ENCODE peak calls at places on chromosomes 1 and 21, in nine cellular contexts. One of them, this sample, is unnamed.
A peak's percentile ranks its signal among the peaks of the same experiment; 100 is the strongest.

GRCh38 chr1:214404154-214404553 is 123.2 kb downstream of the SMYD2 start:
- DNase-seq in PC-3: no peak
- DNase-seq in foreskin melanocyte: peak; percentile 54
- DNase-seq in OCI-LY7: no peak
- DNase-seq in activated T-helper 2 cell treated with anti-CD3 and anti-CD28 coated beads, Interferon-gamma antibody, Interleukin-2, Interleukin-4, amounts not matched to agents 10 μg/mL and 5 μg/mL and 100 μg/mL, durations not matched to agents 14 hours and 24 hours and 36 hours: no peak
- DNase-seq in AG20443: no peak
- DNase-seq in GDM1: no peak
- DNase-seq in mucosa of gallbladder: no peak
- DNase-seq in fibroblast of the aortic adventitia: peak; percentile 56
- DNase-seq in this sample: no peak

GRCh38 chr1:212466913-212467650 is 34.4 kb downstream of the NENF start:
- DNase-seq in activated T-helper 2 cell treated with anti-CD3 and anti-CD28 coated beads, Interferon-gamma antibody, Interleukin-2, Interleukin-4, amounts not matched to agents 10 μg/mL and 5 μg/mL and 100 μg/mL, durations not matched to agents 14 hours and 24 hours and 36 hours: no peak
- DNase-seq in AG20443: no peak
- DNase-seq in fibroblast of the aortic adventitia: no peak
- DNase-seq in foreskin melanocyte: no peak
- DNase-seq in PC-3: peak; percentile 38
- DNase-seq in GDM1: no peak
- DNase-seq in OCI-LY7: no peak
- DNase-seq in mucosa of gallbladder: no peak
- DNase-seq in this sample: no peak

GRCh38 chr21:21188513-21189188 is 190.4 kb downstream of the NCAM2 start:
- DNase-seq in GDM1: no peak
- DNase-seq in OCI-LY7: no peak
- DNase-seq in activated T-helper 2 cell treated with anti-CD3 and anti-CD28 coated beads, Interferon-gamma antibody, Interleukin-2, Interleukin-4, amounts not matched to agents 10 μg/mL and 5 μg/mL and 100 μg/mL, durations not matched to agents 14 hours and 24 hours and 36 hours: no peak
- DNase-seq in PC-3: no peak
- DNase-seq in foreskin melanocyte: no peak
- DNase-seq in AG20443: no peak
- DNase-seq in mucosa of gallbladder: no peak
- DNase-seq in fibroblast of the aortic adventitia: peak; percentile 14
- DNase-seq in this sample: no peak

GRCh38 chr1:182616130-182617074 is 12.2 kb upstream of the RGS16 start:
- DNase-seq in PC-3: no peak
- DNase-seq in mucosa of gallbladder: peak; percentile 68
- DNase-seq in foreskin melanocyte: no peak
- DNase-seq in fibroblast of the aortic adventitia: peak; percentile 86
- DNase-seq in GDM1: peak; percentile 35
- DNase-seq in OCI-LY7: peak; percentile 86
- DNase-seq in activated T-helper 2 cell treated with anti-CD3 and anti-CD28 coated beads, Interferon-gamma antibody, Interleukin-2, Interleukin-4, amounts not matched to agents 10 μg/mL and 5 μg/mL and 100 μg/mL, durations not matched to agents 14 hours and 24 hours and 36 hours: peak; percentile 85
- DNase-seq in AG20443: peak; percentile 44
- DNase-seq in this sample: no peak

GRCh38 chr1:1069061-1069710 is 4.9 kb downstream of the RNF223 start:
- DNase-seq in mucosa of gallbladder: peak; percentile 83
- DNase-seq in OCI-LY7: peak; percentile 85
- DNase-seq in fibroblast of the aortic adventitia: peak; percentile 25
- DNase-seq in PC-3: peak; percentile 97
- DNase-seq in foreskin melanocyte: peak; percentile 14
- DNase-seq in GDM1: peak; percentile 32
- DNase-seq in activated T-helper 2 cell treated with anti-CD3 and anti-CD28 coated beads, Interferon-gamma antibody, Interleukin-2, Interleukin-4, amounts not matched to agents 10 μg/mL and 5 μg/mL and 100 μg/mL, durations not matched to agents 14 hours and 24 hours and 36 hours: peak; percentile 84
- DNase-seq in AG20443: peak; percentile 90
- DNase-seq in this sample: peak; percentile 65

GRCh38 chr1:151568626-151569088 is 28.5 kb downstream of the TUFT1 start:
- DNase-seq in fibroblast of the aortic adventitia: no peak
- DNase-seq in AG20443: no peak
- DNase-seq in PC-3: peak; percentile 92
- DNase-seq in foreskin melanocyte: no peak
- DNase-seq in activated T-helper 2 cell treated with anti-CD3 and anti-CD28 coated beads, Interferon-gamma antibody, Interleukin-2, Interleukin-4, amounts not matched to agents 10 μg/mL and 5 μg/mL and 100 μg/mL, durations not matched to agents 14 hours and 24 hours and 36 hours: no peak
- DNase-seq in OCI-LY7: no peak
- DNase-seq in mucosa of gallbladder: no peak
- DNase-seq in GDM1: no peak
- DNase-seq in this sample: no peak

GRCh38 chr1:203667616-203668015 is 41.0 kb downstream of the ATP2B4 start:
- DNase-seq in mucosa of gallbladder: no peak
- DNase-seq in OCI-LY7: no peak
- DNase-seq in GDM1: no peak
- DNase-seq in foreskin melanocyte: no peak
- DNase-seq in activated T-helper 2 cell treated with anti-CD3 and anti-CD28 coated beads, Interferon-gamma antibody, Interleukin-2, Interleukin-4, amounts not matched to agents 10 μg/mL and 5 μg/mL and 100 μg/mL, durations not matched to agents 14 hours and 24 hours and 36 hours: no peak
- DNase-seq in fibroblast of the aortic adventitia: peak; percentile 72
- DNase-seq in PC-3: no peak
- DNase-seq in AG20443: peak; percentile 60
- DNase-seq in this sample: no peak

GRCh38 chr1:165539306-165539705 is 4.5 kb upstream of the LRRC52 start:
- DNase-seq in mucosa of gallbladder: peak; percentile 39
- DNase-seq in GDM1: no peak
- DNase-seq in OCI-LY7: no peak
- DNase-seq in AG20443: no peak
- DNase-seq in PC-3: peak; percentile 84
- DNase-seq in fibroblast of the aortic adventitia: no peak
- DNase-seq in foreskin melanocyte: peak; percentile 98
- DNase-seq in activated T-helper 2 cell treated with anti-CD3 and anti-CD28 coated beads, Interferon-gamma antibody, Interleukin-2, Interleukin-4, amounts not matched to agents 10 μg/mL and 5 μg/mL and 100 μg/mL, durations not matched to agents 14 hours and 24 hours and 36 hours: no peak
- DNase-seq in this sample: peak; percentile 19

GRCh38 chr1:203524824-203525223 is 30.9 kb downstream of the OPTC start:
- DNase-seq in fibroblast of the aortic adventitia: no peak
- DNase-seq in AG20443: no peak
- DNase-seq in GDM1: no peak
- DNase-seq in OCI-LY7: no peak
- DNase-seq in foreskin melanocyte: no peak
- DNase-seq in activated T-helper 2 cell treated with anti-CD3 and anti-CD28 coated beads, Interferon-gamma antibody, Interleukin-2, Interleukin-4, amounts not matched to agents 10 μg/mL and 5 μg/mL and 100 μg/mL, durations not matched to agents 14 hours and 24 hours and 36 hours: no peak
- DNase-seq in PC-3: no peak
- DNase-seq in mucosa of gallbladder: no peak
- DNase-seq in this sample: no peak

GRCh38 chr1:25703671-25704637 is 87.4 kb downstream of the MAN1C1 start:
- DNase-seq in fibroblast of the aortic adventitia: no peak
- DNase-seq in PC-3: no peak
- DNase-seq in AG20443: no peak
- DNase-seq in activated T-helper 2 cell treated with anti-CD3 and anti-CD28 coated beads, Interferon-gamma antibody, Interleukin-2, Interleukin-4, amounts not matched to agents 10 μg/mL and 5 μg/mL and 100 μg/mL, durations not matched to agents 14 hours and 24 hours and 36 hours: no peak
- DNase-seq in mucosa of gallbladder: no peak
- DNase-seq in OCI-LY7: peak; percentile 16
- DNase-seq in foreskin melanocyte: no peak
- DNase-seq in GDM1: peak; percentile 15
- DNase-seq in this sample: no peak

GRCh38 chr1:38026592-38027200 is 14.2 kb downstream of the UTP11 start:
- DNase-seq in AG20443: peak; percentile 75
- DNase-seq in fibroblast of the aortic adventitia: no peak
- DNase-seq in PC-3: peak; percentile 68
- DNase-seq in foreskin melanocyte: no peak
- DNase-seq in GDM1: no peak
- DNase-seq in mucosa of gallbladder: peak; percentile 36
- DNase-seq in OCI-LY7: peak; percentile 27
- DNase-seq in activated T-helper 2 cell treated with anti-CD3 and anti-CD28 coated beads, Interferon-gamma antibody, Interleukin-2, Interleukin-4, amounts not matched to agents 10 μg/mL and 5 μg/mL and 100 μg/mL, durations not matched to agents 14 hours and 24 hours and 36 hours: no peak
- DNase-seq in this sample: no peak

GRCh38 chr1:89465201-89465600 is 59.4 kb upstream of the LRRC8B start:
- DNase-seq in GDM1: no peak
- DNase-seq in PC-3: peak; percentile 51
- DNase-seq in activated T-helper 2 cell treated with anti-CD3 and anti-CD28 coated beads, Interferon-gamma antibody, Interleukin-2, Interleukin-4, amounts not matched to agents 10 μg/mL and 5 μg/mL and 100 μg/mL, durations not matched to agents 14 hours and 24 hours and 36 hours: no peak
- DNase-seq in OCI-LY7: no peak
- DNase-seq in mucosa of gallbladder: no peak
- DNase-seq in AG20443: no peak
- DNase-seq in fibroblast of the aortic adventitia: no peak
- DNase-seq in foreskin melanocyte: no peak
- DNase-seq in this sample: no peak

GRCh38 chr1:185565314-185565713 is 168.9 kb upstream of the HMCN1 start:
- DNase-seq in PC-3: peak; percentile 28
- DNase-seq in activated T-helper 2 cell treated with anti-CD3 and anti-CD28 coated beads, Interferon-gamma antibody, Interleukin-2, Interleukin-4, amounts not matched to agents 10 μg/mL and 5 μg/mL and 100 μg/mL, durations not matched to agents 14 hours and 24 hours and 36 hours: no peak
- DNase-seq in fibroblast of the aortic adventitia: peak; percentile 62
- DNase-seq in AG20443: peak; percentile 43
- DNase-seq in mucosa of gallbladder: no peak
- DNase-seq in OCI-LY7: no peak
- DNase-seq in foreskin melanocyte: no peak
- DNase-seq in GDM1: no peak
- DNase-seq in this sample: no peak

GRCh38 chr1:231885209-231885854 is 258.7 kb downstream of the DISC1 start:
- DNase-seq in PC-3: peak; percentile 34
- DNase-seq in fibroblast of the aortic adventitia: peak; percentile 88
- DNase-seq in activated T-helper 2 cell treated with anti-CD3 and anti-CD28 coated beads, Interferon-gamma antibody, Interleukin-2, Interleukin-4, amounts not matched to agents 10 μg/mL and 5 μg/mL and 100 μg/mL, durations not matched to agents 14 hours and 24 hours and 36 hours: no peak
- DNase-seq in OCI-LY7: no peak
- DNase-seq in GDM1: no peak
- DNase-seq in foreskin melanocyte: no peak
- DNase-seq in mucosa of gallbladder: no peak
- DNase-seq in AG20443: no peak
- DNase-seq in this sample: no peak

GRCh38 chr1:228217551-228218344 is 9.9 kb downstream of the OBSCN start:
- DNase-seq in foreskin melanocyte: no peak
- DNase-seq in OCI-LY7: no peak
- DNase-seq in activated T-helper 2 cell treated with anti-CD3 and anti-CD28 coated beads, Interferon-gamma antibody, Interleukin-2, Interleukin-4, amounts not matched to agents 10 μg/mL and 5 μg/mL and 100 μg/mL, durations not matched to agents 14 hours and 24 hours and 36 hours: no peak
- DNase-seq in PC-3: no peak
- DNase-seq in fibroblast of the aortic adventitia: no peak
- DNase-seq in mucosa of gallbladder: no peak
- DNase-seq in AG20443: peak; percentile 53
- DNase-seq in GDM1: no peak
- DNase-seq in this sample: no peak

GRCh38 chr1:167669209-167670139 is 39.4 kb downstream of the RCSD1 start:
- DNase-seq in mucosa of gallbladder: no peak
- DNase-seq in AG20443: no peak
- DNase-seq in fibroblast of the aortic adventitia: no peak
- DNase-seq in PC-3: no peak
- DNase-seq in GDM1: no peak
- DNase-seq in OCI-LY7: peak; percentile 69
- DNase-seq in activated T-helper 2 cell treated with anti-CD3 and anti-CD28 coated beads, Interferon-gamma antibody, Interleukin-2, Interleukin-4, amounts not matched to agents 10 μg/mL and 5 μg/mL and 100 μg/mL, durations not matched to agents 14 hours and 24 hours and 36 hours: no peak
- DNase-seq in foreskin melanocyte: no peak
- DNase-seq in this sample: no peak

GRCh38 chr1:201917362-201918033 is 28.8 kb downstream of the SHISA4 start:
- DNase-seq in OCI-LY7: no peak
- DNase-seq in PC-3: no peak
- DNase-seq in GDM1: no peak
- DNase-seq in fibroblast of the aortic adventitia: peak; percentile 97
- DNase-seq in activated T-helper 2 cell treated with anti-CD3 and anti-CD28 coated beads, Interferon-gamma antibody, Interleukin-2, Interleukin-4, amounts not matched to agents 10 μg/mL and 5 μg/mL and 100 μg/mL, durations not matched to agents 14 hours and 24 hours and 36 hours: no peak
- DNase-seq in mucosa of gallbladder: peak; percentile 51
- DNase-seq in AG20443: peak; percentile 86
- DNase-seq in foreskin melanocyte: no peak
- DNase-seq in this sample: no peak

GRCh38 chr21:42063206-42063577 is 7.9 kb upstream of the UMODL1 start:
- DNase-seq in AG20443: no peak
- DNase-seq in fibroblast of the aortic adventitia: no peak
- DNase-seq in PC-3: no peak
- DNase-seq in OCI-LY7: peak; percentile 83
- DNase-seq in mucosa of gallbladder: no peak
- DNase-seq in GDM1: no peak
- DNase-seq in foreskin melanocyte: no peak
- DNase-seq in activated T-helper 2 cell treated with anti-CD3 and anti-CD28 coated beads, Interferon-gamma antibody, Interleukin-2, Interleukin-4, amounts not matched to agents 10 μg/mL and 5 μg/mL and 100 μg/mL, durations not matched to agents 14 hours and 24 hours and 36 hours: no peak
- DNase-seq in this sample: no peak

GRCh38 chr1:152461544-152461943 is 47.5 kb upstream of the CRNN start:
- DNase-seq in mucosa of gallbladder: peak; percentile 61
- DNase-seq in foreskin melanocyte: peak; percentile 53
- DNase-seq in GDM1: peak; percentile 30
- DNase-seq in AG20443: peak; percentile 61
- DNase-seq in fibroblast of the aortic adventitia: peak; percentile 77
- DNase-seq in OCI-LY7: peak; percentile 65
- DNase-seq in activated T-helper 2 cell treated with anti-CD3 and anti-CD28 coated beads, Interferon-gamma antibody, Interleukin-2, Interleukin-4, amounts not matched to agents 10 μg/mL and 5 μg/mL and 100 μg/mL, durations not matched to agents 14 hours and 24 hours and 36 hours: peak; percentile 30
- DNase-seq in PC-3: peak; percentile 78
- DNase-seq in this sample: peak; percentile 52

GRCh38 chr1:181099152-181100014 is 10.9 kb downstream of the IER5 start:
- DNase-seq in OCI-LY7: no peak
- DNase-seq in fibroblast of the aortic adventitia: peak; percentile 42
- DNase-seq in AG20443: no peak
- DNase-seq in mucosa of gallbladder: no peak
- DNase-seq in PC-3: no peak
- DNase-seq in foreskin melanocyte: no peak
- DNase-seq in activated T-helper 2 cell treated with anti-CD3 and anti-CD28 coated beads, Interferon-gamma antibody, Interleukin-2, Interleukin-4, amounts not matched to agents 10 μg/mL and 5 μg/mL and 100 μg/mL, durations not matched to agents 14 hours and 24 hours and 36 hours: peak; percentile 45
- DNase-seq in GDM1: peak; percentile 86
- DNase-seq in this sample: no peak

GRCh38 chr1:202007703-202008489 is 2.5 kb upstream of the ELF3 start:
- DNase-seq in fibroblast of the aortic adventitia: peak; percentile 33
- DNase-seq in mucosa of gallbladder: peak; percentile 88
- DNase-seq in OCI-LY7: no peak
- DNase-seq in foreskin melanocyte: no peak
- DNase-seq in AG20443: peak; percentile 53
- DNase-seq in activated T-helper 2 cell treated with anti-CD3 and anti-CD28 coated beads, Interferon-gamma antibody, Interleukin-2, Interleukin-4, amounts not matched to agents 10 μg/mL and 5 μg/mL and 100 μg/mL, durations not matched to agents 14 hours and 24 hours and 36 hours: no peak
- DNase-seq in GDM1: no peak
- DNase-seq in PC-3: peak; percentile 91
- DNase-seq in this sample: peak; percentile 75

This sample was measured in HCT116.